ENCODE peak calls at places on chromosomes 11 and 22, in five cellular contexts. T, B, E, L and S are unnamed samples.

GRCh38 chr22:28283025-28283654 is 364.1 kb upstream of the PITPNB start:
- DNase-seq in T (no peak), B (no peak), E (no peak), L (no peak), S (no peak)

GRCh38 chr11:40338739-40339138 is 1120.7 kb downstream of the LRRC4C start:
- DNase-seq in T (no peak), B (no peak), E (no peak), L (no peak), S (no peak)

GRCh38 chr11:77418981-77419592 is 54.8 kb downstream of the PAK1 start:
- DNase-seq in T (no peak), B (peak; percentile 28), E (no peak), L (no peak), S (no peak)

GRCh38 chr11:67507242-67507890 is 596 bp downstream of the CDK2AP2 start:
- DNase-seq in T (peak; percentile 55), B (peak; percentile 81), E (peak; percentile 54), L (no peak), S (peak; percentile 28)

GRCh38 chr22:47195156-47195675 is 432.8 kb downstream of the TBC1D22A start:
- DNase-seq in T (no peak), B (no peak), E (no peak), L (no peak), S (no peak)

GRCh38 chr11:62922653-62923371 is 1.6 kb upstream of the CHRM1 start:
- DNase-seq in T (peak; percentile 85), B (no peak), E (no peak), L (no peak), S (no peak)

GRCh38 chr22:22712666-22713365 is 68.4 kb downstream of the GGTLC2 start:
- DNase-seq in T (no peak), B (no peak), E (no peak), L (no peak), S (no peak)

GRCh38 chr11:64358907-64359711 is at the start of gene RPS6KA4:
- DNase-seq in T (peak; percentile 92), B (peak; percentile 94), E (no peak), L (no peak), S (peak; percentile 66)

GRCh38 chr11:96012086-96012824 is 88.3 kb upstream of the MTMR2 start:
- DNase-seq in T (no peak), B (peak; percentile 87), E (no peak), L (peak; percentile 99), S (peak; percentile 54)

GRCh38 chr22:17116931-17117330 is 4.2 kb downstream of the TMEM121B start:
- DNase-seq in T (no peak), B (no peak), E (no peak), L (no peak), S (no peak)

GRCh38 chr22:17732251-17732854 is 41.9 kb downstream of the BID start:
- DNase-seq in T (no peak), B (no peak), E (no peak), L (no peak), S (no peak)

GRCh38 chr11:97118756-97119155 is 728.9 kb downstream of the JRKL start:
- DNase-seq in T (no peak), B (no peak), E (no peak), L (no peak), S (no peak)

GRCh38 chr11:78158987-78159662 is 19.7 kb upstream of the ALG8 start:
- DNase-seq in T (no peak), B (no peak), E (no peak), L (no peak), S (no peak)

GRCh38 chr11:60125962-60126585 is 37.6 kb downstream of the MS4A2 start:
- DNase-seq in T (no peak), B (no peak), E (no peak), L (peak; percentile 43), S (no peak)

DNA sequence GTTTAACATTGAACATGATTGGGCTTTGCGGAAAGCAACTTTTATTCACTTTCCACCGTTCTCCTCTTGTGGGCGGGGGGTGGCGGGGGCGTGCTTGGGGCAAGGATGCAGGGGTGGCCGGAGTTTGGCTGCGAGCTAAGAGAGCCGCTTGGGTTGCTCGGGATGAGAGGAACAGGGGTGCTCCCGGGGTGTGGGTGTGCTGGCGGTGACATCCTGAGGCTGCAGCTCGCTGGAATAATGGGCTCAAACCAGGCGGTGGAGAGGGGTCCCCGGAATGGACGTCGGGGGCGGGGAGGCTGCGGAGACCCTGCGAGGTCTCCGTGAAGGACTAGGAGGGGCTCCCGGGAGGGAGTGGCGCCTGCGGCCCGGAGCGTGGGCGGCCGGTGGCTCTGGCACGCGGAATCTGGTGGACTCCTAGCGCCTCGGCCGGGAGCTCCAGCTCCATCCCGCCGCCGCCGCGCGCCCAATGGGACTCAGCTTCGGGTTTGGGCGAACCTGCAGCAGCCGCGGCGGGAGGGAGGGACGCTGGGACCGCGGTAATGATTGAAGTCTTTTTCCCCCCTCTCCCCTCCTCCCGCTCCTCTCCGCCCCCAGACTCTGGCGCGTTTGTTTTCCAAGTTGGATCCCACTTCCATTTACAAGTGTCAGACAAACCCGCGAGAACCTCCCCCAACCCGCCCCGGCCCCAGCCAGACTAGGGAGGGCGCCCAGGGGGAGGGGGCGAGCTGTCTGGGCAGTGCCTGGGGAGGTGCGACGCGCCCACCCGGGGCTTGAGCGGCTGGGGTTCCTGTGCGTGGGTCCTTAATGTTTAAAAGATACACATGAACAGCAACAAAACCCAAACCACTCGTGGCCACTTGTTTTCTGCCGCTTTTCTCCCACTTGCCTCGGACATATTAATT is 2.0 kb downstream of the FAT3 start:
- DNase-seq in T (no peak), B (peak; percentile 39), E (no peak), L (no peak), S (no peak)
- TF ChIP-seq EZH2 in T (no peak), B (no peak), E (no peak), L (no peak), S (no peak)

DNA sequence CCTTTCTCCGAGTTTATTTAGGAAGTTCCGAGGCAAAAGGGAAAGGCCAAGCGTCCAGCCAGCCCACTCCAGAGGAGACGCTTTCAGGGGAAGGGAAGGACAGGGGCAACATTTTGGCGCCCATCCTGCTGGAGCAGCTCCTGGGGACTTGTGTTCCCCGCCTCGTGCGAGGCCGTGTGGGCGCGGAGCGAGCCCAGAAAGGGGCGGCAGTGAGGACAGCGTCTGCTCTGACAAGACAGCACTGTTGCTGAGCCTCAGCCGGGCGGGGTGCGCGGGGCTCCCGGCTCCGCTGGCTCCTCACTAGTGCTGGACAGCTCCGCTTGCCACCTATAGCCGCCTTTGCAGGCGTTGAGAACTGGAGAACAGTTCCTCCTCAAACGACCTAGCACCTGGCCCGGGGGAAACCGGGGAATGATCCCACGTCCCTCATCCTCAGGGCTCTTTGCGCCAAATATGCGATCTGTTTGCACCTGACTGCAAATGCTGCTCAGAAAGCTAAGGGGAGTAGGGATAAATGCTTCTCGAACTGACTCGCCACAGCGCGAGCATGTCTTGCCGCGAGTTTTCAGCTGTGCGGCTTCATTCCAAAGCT is 722 bp upstream of the GUCY1A2 start:
- DNase-seq in T (no peak), B (peak; percentile 92), E (no peak), L (peak; percentile 20), S (no peak)
- TF ChIP-seq EZH2 in T (no peak), B (no peak), E (peak; percentile 59), L (no peak), S (no peak)

GRCh38 chr11:43880640-43881159 is at the start of gene ALKBH3:
- DNase-seq in T (peak; percentile 79), B (peak; percentile 95), E (peak; percentile 87), L (peak; percentile 86), S (peak; percentile 95)
- TF ChIP-seq EZH2 in T (no peak), B (no peak), E (no peak), L (no peak), S (no peak)

GRCh38 chr11:33867996-33868645 is 23.8 kb downstream of the LMO2 start:
- DNase-seq in T (no peak), B (no peak), E (no peak), L (no peak), S (no peak)

GRCh38 chr11:33867566-33867965 is 24.3 kb downstream of the LMO2 start:
- DNase-seq in T (no peak), B (no peak), E (no peak), L (no peak), S (no peak)

GRCh38 chr11:33868646-33869461 is 23.0 kb downstream of the LMO2 start:
- DNase-seq in T (peak; percentile 68), B (peak; percentile 28), E (no peak), L (no peak), S (no peak)

GRCh38 chr11:33874910-33875490 is 16.9 kb downstream of the LMO2 start:
- DNase-seq in T (no peak), B (no peak), E (no peak), L (no peak), S (no peak)

GRCh38 chr11:33869511-33870422 is 22.1 kb downstream of the LMO2 start:
- DNase-seq in T (peak; percentile 72), B (peak; percentile 52), E (no peak), L (no peak), S (peak; percentile 15)
- TF ChIP-seq EZH2 in T (no peak), B (peak; percentile 53), E (no peak), L (no peak), S (no peak)